ENCODE peak calls at places on chromosomes 1 and 21, in five cellular contexts. Q, P, O, G and J are unnamed samples.

GRCh38 chr21:15003463-15004135 is 61.2 kb downstream of the NRIP1 start:
- DNase-seq in P (no peak), O (no peak), G (no peak), Q (no peak), J (no peak)

GRCh38 chr1:55081905-55082296 is 42.6 kb downstream of the PCSK9 start:
- DNase-seq in G (no peak), P (no peak), Q (no peak), O (peak; percentile 33), J (no peak)

GRCh38 chr1:116514708-116515525 is 55.9 kb downstream of the CD58 start:
- DNase-seq in Q (no peak), G (no peak), P (no peak), O (no peak), J (no peak)

GRCh38 chr1:243916160-243916559 is 66.1 kb upstream of the AKT3 start:
- DNase-seq in Q (no peak), O (peak; percentile 46), P (no peak), G (no peak), J (no peak)

GRCh38 chr1:157626099-157626498 is 28.2 kb upstream of the FCRL4 start:
- DNase-seq in Q (no peak), O (no peak), P (no peak), G (peak; percentile 23), J (no peak)

GRCh38 chr1:185104083-185104482 is 52.7 kb downstream of the TRMT1L start:
- DNase-seq in P (no peak), Q (no peak), O (no peak), G (no peak), J (no peak)

GRCh38 chr1:19203440-19203839 is 6.6 kb downstream of the UBR4 start:
- DNase-seq in G (peak; percentile 81), P (peak; percentile 57), Q (no peak), O (peak; percentile 85), J (no peak)

GRCh38 chr1:180636138-180636537 is 4.3 kb downstream of the XPR1 start:
- DNase-seq in P (no peak), Q (no peak), G (peak; percentile 22), O (peak; percentile 26), J (no peak)

GRCh38 chr1:204127597-204128242 is 24.1 kb downstream of the ETNK2 start:
- DNase-seq in O (peak; percentile 88), Q (peak; percentile 59), P (peak; percentile 86), G (peak; percentile 81), J (peak; percentile 74)

GRCh38 chr1:3323021-3323790 is 131.3 kb upstream of the ARHGEF16 start:
- DNase-seq in G (peak; percentile 92), Q (peak; percentile 60), P (no peak), O (no peak), J (no peak)

GRCh38 chr1:224632381-224632871 is 16.3 kb downstream of the CNIH3 start:
- DNase-seq in G (peak; percentile 81), Q (no peak), P (peak; percentile 56), O (peak; percentile 94), J (no peak)

GRCh38 chr1:173570370-173571030 is 32.4 kb downstream of the SLC9C2 start:
- DNase-seq in Q (no peak), P (no peak), G (no peak), O (no peak), J (no peak)

GRCh38 chr1:228376651-228377631 is 29.7 kb downstream of the TRIM11 start:
- DNase-seq in Q (no peak), O (no peak), P (peak; percentile 25), G (peak; percentile 10), J (no peak)

GRCh38 chr1:4781646-4782045 is 127.2 kb downstream of the AJAP1 start:
- DNase-seq in P (no peak), O (no peak), Q (no peak), G (no peak), J (no peak)

GRCh38 chr1:201346337-201346939 is 31.0 kb downstream of the TNNT2 start:
- DNase-seq in Q (no peak), G (peak; percentile 58), P (peak; percentile 42), O (peak; percentile 61), J (no peak)

GRCh38 chr1:158969166-158969565 is 37.8 kb downstream of the PYHIN1 start:
- DNase-seq in G (no peak), O (no peak), P (no peak), Q (no peak), J (no peak)

GRCh38 chr1:28900562-28900961 is 13.8 kb upstream of the EPB41 start:
- DNase-seq in Q (no peak), P (no peak), O (no peak), G (no peak), J (no peak)

GRCh38 chr1:41381691-41382530 is 20.7 kb downstream of the FOXO6 start:
- DNase-seq in O (no peak), P (no peak), G (peak; percentile 56), Q (no peak), J (no peak)
- TF ChIP-seq POLR2A in O (no peak), P (no peak), G (no peak), Q (no peak), J (no peak)

DNA sequence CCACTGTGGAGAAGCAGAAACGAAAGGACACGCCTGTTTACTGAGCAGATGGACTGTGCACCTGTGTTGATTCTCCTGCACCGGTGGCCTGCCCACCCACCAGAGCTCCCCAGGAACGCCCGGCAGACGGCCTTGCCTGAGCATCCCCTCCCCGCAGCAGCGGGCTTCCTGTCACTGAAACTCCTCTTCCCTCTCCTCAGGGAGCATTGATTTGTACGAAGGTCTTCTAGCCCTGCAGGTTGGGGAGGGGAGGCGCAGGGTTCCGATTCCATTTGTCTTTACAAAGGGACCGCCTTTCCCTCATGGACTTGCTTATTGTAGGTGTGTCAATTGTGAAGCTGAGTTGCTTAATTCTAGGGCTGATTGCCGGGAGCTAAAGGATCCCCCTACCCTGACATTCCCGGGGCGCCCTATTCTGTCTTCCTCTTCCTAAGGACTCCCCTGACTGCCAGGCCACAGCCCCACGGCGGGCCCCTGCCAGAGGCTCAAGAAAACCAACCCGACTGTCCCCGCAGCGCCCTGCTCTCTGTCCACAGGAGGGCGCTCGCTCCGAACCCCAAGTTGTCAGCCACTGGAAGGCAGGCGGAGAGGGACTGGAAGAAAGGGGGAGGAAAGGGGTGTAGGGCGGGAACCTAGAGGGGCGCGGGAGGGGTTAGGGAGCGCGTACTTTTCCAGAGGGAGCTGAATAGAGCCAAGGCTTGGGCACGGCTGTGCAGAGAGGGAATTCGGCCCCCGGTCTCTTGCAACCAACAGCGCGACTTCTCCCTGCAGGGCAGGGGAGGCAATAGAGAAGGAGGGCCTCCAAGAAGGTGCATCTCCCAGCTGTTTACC is 2.8 kb downstream of the S100A6 start:
- DNase-seq in G (peak; percentile 76), Q (peak; percentile 84), P (peak; percentile 81), O (peak; percentile 84), J (peak; percentile 91)
- H3K4me3 ChIP-seq in G (no peak overlapping the region), Q (peak overlapping the region; percentile 14), P (no peak overlapping the region), O (peak overlapping the region; percentile 8), J (peak overlapping the region; percentile 82)

GRCh38 chr1:235984041-235984820 is 80.7 kb downstream of the NID1 start:
- DNase-seq in Q (no peak), P (no peak), O (peak; percentile 90), G (no peak), J (no peak)
- H3K27ac ChIP-seq in Q (peak overlapping the region; percentile 64), P (no peak overlapping the region), O (peak overlapping the region; percentile 73), G (no peak overlapping the region), J (peak overlapping the region; percentile 74)

GRCh38 chr1:226871636-226872327 is 1.4 kb downstream of the PSEN2 start:
- DNase-seq in G (peak; percentile 46), Q (no peak), O (no peak), P (no peak), J (no peak)

GRCh38 chr1:226868726-226869125 is 1.7 kb upstream of the PSEN2 start:
- DNase-seq in P (no peak), O (no peak), Q (no peak), G (no peak), J (no peak)

GRCh38 chr1:226870026-226870322 is 442 bp upstream of the PSEN2 start:
- DNase-seq in P (no peak), Q (no peak), G (no peak), O (no peak), J (no peak)

GRCh38 chr1:226871047-226871365 is 590 bp downstream of the PSEN2 start:
- DNase-seq in Q (no peak), O (no peak), P (no peak), G (no peak), J (no peak)

GRCh38 chr1:226870323-226871046 is at the start of gene PSEN2:
- DNase-seq in Q (peak; percentile 80), G (peak; percentile 87), O (peak; percentile 28), P (peak; percentile 82), J (peak; percentile 48)
- TF ChIP-seq POLR2A in Q (no peak), G (peak; percentile 61), O (no peak), P (peak; percentile 66), J (peak; percentile 61)

DNA sequence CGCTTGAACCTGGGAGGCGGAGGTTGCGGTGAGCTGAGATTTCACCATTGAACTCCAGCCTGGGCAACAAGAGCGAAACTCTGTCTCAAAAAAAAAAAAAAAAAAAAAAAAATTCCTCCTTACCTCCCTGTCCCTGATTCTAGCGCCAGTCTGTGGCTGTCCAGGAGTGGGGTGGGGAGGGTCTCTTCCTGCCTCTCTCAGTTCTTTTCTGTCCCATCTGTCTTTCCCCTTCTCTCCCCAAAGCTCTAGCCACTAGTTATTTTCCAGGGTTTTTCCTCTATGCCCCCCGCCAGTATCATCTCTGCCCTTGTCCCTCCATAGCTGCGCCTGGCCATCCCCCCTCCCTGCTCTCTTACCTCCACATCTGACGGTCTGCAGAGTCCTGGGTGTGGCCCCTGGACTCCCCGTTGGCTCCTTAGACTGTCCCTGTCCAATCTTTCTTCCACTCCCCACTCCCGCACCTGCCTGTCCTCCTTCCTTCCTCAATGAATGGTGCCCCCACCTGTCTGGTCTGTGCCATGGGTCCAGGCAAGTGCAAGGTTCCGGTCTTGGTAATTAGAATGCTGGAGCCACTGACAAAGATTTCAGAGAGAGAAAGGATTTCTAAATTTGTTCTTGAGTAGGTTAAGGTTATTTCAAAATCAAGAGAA is 1.6 kb upstream of the TMEM63A start:
- DNase-seq in Q (no peak), P (no peak), G (no peak), O (no peak), J (no peak)
- H3K4me3 ChIP-seq in Q (no peak overlapping the region), P (no peak overlapping the region), G (no peak overlapping the region), O (no peak overlapping the region), J (peak overlapping the region; percentile 73)

GRCh38 chr1:117825414-117825813 is 104.0 kb downstream of the GDAP2 start:
- DNase-seq in G (no peak), O (no peak), Q (no peak), P (no peak), J (no peak)
- H3K27ac ChIP-seq in G (peak overlapping the region; percentile 9), O (peak overlapping the region; percentile 93), Q (no peak overlapping the region), P (no peak overlapping the region), J (peak overlapping the region; percentile 43)

DNA sequence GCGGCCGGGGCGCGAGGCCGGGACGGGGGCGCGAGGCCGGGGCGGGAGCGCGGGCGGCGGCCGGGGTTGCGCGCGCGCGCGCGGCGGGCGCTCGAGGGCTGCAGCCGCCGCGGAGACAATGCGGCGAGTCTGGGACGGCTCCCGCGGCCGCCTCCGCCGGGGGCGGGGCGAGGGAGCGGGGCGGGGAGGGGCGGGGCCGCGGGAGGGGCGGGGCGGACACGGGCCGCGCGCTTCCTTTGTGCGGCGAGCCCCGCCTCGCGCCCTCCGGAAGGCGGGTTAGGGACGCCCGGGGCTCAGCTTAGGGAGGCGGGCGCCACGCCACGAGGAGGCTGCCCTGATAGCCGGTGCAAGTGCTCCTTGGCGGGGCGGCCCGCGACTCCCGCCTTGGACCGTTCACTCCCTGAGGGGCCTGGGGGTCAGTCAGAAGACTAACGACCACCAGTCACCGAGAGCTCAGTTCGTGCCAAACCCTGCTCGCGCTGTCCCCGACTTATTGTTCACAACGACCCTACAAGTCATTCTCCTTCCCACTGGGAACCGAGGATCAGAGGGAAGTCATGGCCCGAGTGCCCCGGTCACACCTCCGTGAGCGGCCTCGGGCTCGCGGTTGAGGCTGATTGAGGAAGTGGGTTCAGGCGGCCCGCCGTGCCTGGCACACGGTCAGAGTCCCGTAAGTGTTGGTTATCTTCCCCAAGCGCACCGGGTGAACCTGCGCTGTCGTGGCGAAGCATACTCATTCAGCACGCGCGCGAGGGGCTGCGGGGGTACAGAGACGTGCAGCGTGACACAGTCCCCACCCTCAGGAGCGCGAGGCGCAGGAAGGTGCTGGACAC is 29.1 kb upstream of the A3GALT2 start:
- DNase-seq in G (peak; percentile 91), P (peak; percentile 87), O (peak; percentile 72), Q (peak; percentile 89), J (peak; percentile 88)
- TF ChIP-seq POLR2A in G (peak; percentile 81), P (peak; percentile 18), O (peak; percentile 71), Q (no peak), J (peak; percentile 73)

GRCh38 chr1:213987422-213987875 is 324 bp upstream of the PROX1 start:
- DNase-seq in P (no peak), Q (no peak), G (no peak), O (no peak), J (no peak)
- H3K4me3 ChIP-seq in P (no peak overlapping the region), Q (peak overlapping the region; percentile 42), G (peak overlapping the region; percentile 39), O (peak overlapping the region; percentile 51), J (peak overlapping the region; percentile 56)